ENCODE peak calls at places on chromosomes 5 and 9, in eight cellular contexts. One of them, this sample, is unnamed.

GRCh38 chr5:172816887-172817418 is 17.1 kb upstream of the ERGIC1 start:
- DNase-seq in esophagus muscularis mucosa: no peak
- DNase-seq in stomach: no peak
- DNase-seq in K562: peak; percentile 69
- DNase-seq in upper lobe of left lung: no peak
- DNase-seq in prostate gland: no peak
- DNase-seq in HCT116: no peak
- DNase-seq in transverse colon: no peak
- DNase-seq in this sample: no peak

GRCh38 chr5:57450991-57451876 is 31.4 kb downstream of the ACTBL2 start:
- DNase-seq in stomach: no peak
- DNase-seq in prostate gland: no peak
- DNase-seq in HCT116: no peak
- DNase-seq in transverse colon: no peak
- DNase-seq in K562: no peak
- DNase-seq in esophagus muscularis mucosa: peak; percentile 60
- DNase-seq in upper lobe of left lung: no peak
- DNase-seq in this sample: no peak

GRCh38 chr9:125233678-125234077 is 7.5 kb downstream of the HSPA5 start:
- DNase-seq in transverse colon: no peak
- DNase-seq in upper lobe of left lung: no peak
- DNase-seq in prostate gland: no peak
- DNase-seq in esophagus muscularis mucosa: no peak
- DNase-seq in HCT116: no peak
- DNase-seq in stomach: no peak
- DNase-seq in K562: no peak
- DNase-seq in this sample: no peak

GRCh38 chr5:103014983-103015382 is 105.0 kb downstream of the GIN1 start:
- DNase-seq in stomach: no peak
- DNase-seq in upper lobe of left lung: no peak
- DNase-seq in transverse colon: no peak
- DNase-seq in prostate gland: no peak
- DNase-seq in esophagus muscularis mucosa: no peak
- DNase-seq in HCT116: no peak
- DNase-seq in K562: no peak
- DNase-seq in this sample: no peak

GRCh38 chr5:40717281-40717680 is 37.6 kb downstream of the PTGER4 start:
- DNase-seq in prostate gland: no peak
- DNase-seq in K562: no peak
- DNase-seq in transverse colon: no peak
- DNase-seq in stomach: no peak
- DNase-seq in HCT116: no peak
- DNase-seq in esophagus muscularis mucosa: no peak
- DNase-seq in upper lobe of left lung: no peak
- DNase-seq in this sample: no peak

GRCh38 chr9:113178087-113178486 is 27.3 kb downstream of the SLC31A2 start:
- DNase-seq in esophagus muscularis mucosa: peak; percentile 7
- DNase-seq in upper lobe of left lung: no peak
- DNase-seq in transverse colon: no peak
- DNase-seq in K562: no peak
- DNase-seq in stomach: no peak
- DNase-seq in HCT116: no peak
- DNase-seq in prostate gland: no peak
- DNase-seq in this sample: no peak

GRCh38 chr9:107711528-107711927 is 222.0 kb upstream of the KLF4 start:
- DNase-seq in K562: no peak
- DNase-seq in esophagus muscularis mucosa: no peak
- DNase-seq in prostate gland: no peak
- DNase-seq in transverse colon: peak; percentile 89
- DNase-seq in HCT116: peak; percentile 88
- DNase-seq in upper lobe of left lung: no peak
- DNase-seq in stomach: no peak
- DNase-seq in this sample: peak; percentile 74

GRCh38 chr5:55829956-55830355 is 21.2 kb upstream of the IL31RA start:
- DNase-seq in prostate gland: no peak
- DNase-seq in upper lobe of left lung: no peak
- DNase-seq in transverse colon: no peak
- DNase-seq in K562: no peak
- DNase-seq in esophagus muscularis mucosa: no peak
- DNase-seq in HCT116: no peak
- DNase-seq in stomach: no peak
- DNase-seq in this sample: no peak

GRCh38 chr9:72485821-72486605 is 35.4 kb upstream of the TMC1 start:
- DNase-seq in prostate gland: no peak
- DNase-seq in transverse colon: no peak
- DNase-seq in stomach: no peak
- DNase-seq in upper lobe of left lung: no peak
- DNase-seq in K562: no peak
- DNase-seq in esophagus muscularis mucosa: no peak
- DNase-seq in HCT116: no peak
- DNase-seq in this sample: no peak

GRCh38 chr5:68548959-68549676 is 333.6 kb downstream of the PIK3R1 start:
- DNase-seq in stomach: no peak
- DNase-seq in K562: peak; percentile 37
- DNase-seq in prostate gland: no peak
- DNase-seq in HCT116: no peak
- DNase-seq in esophagus muscularis mucosa: no peak
- DNase-seq in upper lobe of left lung: no peak
- DNase-seq in transverse colon: no peak
- DNase-seq in this sample: no peak

GRCh38 chr9:113536483-113537226 is 73.1 kb downstream of the RGS3 start:
- DNase-seq in HCT116: no peak
- DNase-seq in upper lobe of left lung: no peak
- DNase-seq in K562: no peak
- DNase-seq in prostate gland: no peak
- DNase-seq in stomach: no peak
- DNase-seq in esophagus muscularis mucosa: no peak
- DNase-seq in transverse colon: no peak
- DNase-seq in this sample: peak; percentile 68

GRCh38 chr5:112995764-112996618 is 19.4 kb downstream of the DCP2 start:
- DNase-seq in esophagus muscularis mucosa: peak; percentile 94
- DNase-seq in upper lobe of left lung: no peak
- DNase-seq in transverse colon: peak; percentile 73
- DNase-seq in prostate gland: peak; percentile 65
- DNase-seq in stomach: peak; percentile 75
- DNase-seq in K562: peak; percentile 58
- DNase-seq in HCT116: peak; percentile 42
- DNase-seq in this sample: no peak

GRCh38 chr5:143432658-143433239 is 29.3 kb upstream of the NR3C1 start:
- DNase-seq in stomach: no peak
- DNase-seq in esophagus muscularis mucosa: no peak
- DNase-seq in K562: no peak
- DNase-seq in upper lobe of left lung: no peak
- DNase-seq in prostate gland: no peak
- DNase-seq in transverse colon: no peak
- DNase-seq in HCT116: no peak
- DNase-seq in this sample: no peak

GRCh38 chr5:3852154-3852930 is 256.7 kb downstream of the IRX1 start:
- DNase-seq in K562: no peak
- DNase-seq in stomach: no peak
- DNase-seq in prostate gland: no peak
- DNase-seq in transverse colon: no peak
- DNase-seq in upper lobe of left lung: peak; percentile 49
- DNase-seq in esophagus muscularis mucosa: no peak
- DNase-seq in HCT116: no peak
- DNase-seq in this sample: no peak

GRCh38 chr9:69120380-69121154 is 53.5 kb upstream of the TJP2 start:
- DNase-seq in prostate gland: peak; percentile 95
- DNase-seq in K562: no peak
- DNase-seq in stomach: peak; percentile 97
- DNase-seq in esophagus muscularis mucosa: no peak
- DNase-seq in upper lobe of left lung: peak; percentile 64
- DNase-seq in transverse colon: peak; percentile 95
- DNase-seq in HCT116: peak; percentile 83
- DNase-seq in this sample: peak; percentile 79

GRCh38 chr5:116947691-116948528 is 373.3 kb upstream of the SEMA6A start:
- DNase-seq in prostate gland: peak; percentile 36
- DNase-seq in esophagus muscularis mucosa: no peak
- DNase-seq in transverse colon: peak; percentile 77
- DNase-seq in stomach: peak; percentile 80
- DNase-seq in upper lobe of left lung: no peak
- DNase-seq in K562: peak; percentile 37
- DNase-seq in HCT116: peak; percentile 80
- DNase-seq in this sample: no peak

GRCh38 chr5:83107692-83108410 is 30.5 kb downstream of the XRCC4 start:
- DNase-seq in esophagus muscularis mucosa: no peak
- DNase-seq in upper lobe of left lung: no peak
- DNase-seq in K562: no peak
- DNase-seq in prostate gland: no peak
- DNase-seq in stomach: no peak
- DNase-seq in HCT116: no peak
- DNase-seq in transverse colon: no peak
- DNase-seq in this sample: no peak

GRCh38 chr9:80285325-80285724 is 713.6 kb downstream of the TLE4 start:
- DNase-seq in stomach: no peak
- DNase-seq in prostate gland: no peak
- DNase-seq in esophagus muscularis mucosa: no peak
- DNase-seq in transverse colon: no peak
- DNase-seq in K562: no peak
- DNase-seq in HCT116: no peak
- DNase-seq in upper lobe of left lung: no peak
- DNase-seq in this sample: no peak

GRCh38 chr9:120868339-120868675 is 8.7 kb downstream of the PHF19 start:
- DNase-seq in stomach: no peak
- DNase-seq in K562: no peak
- DNase-seq in upper lobe of left lung: no peak
- DNase-seq in esophagus muscularis mucosa: no peak
- DNase-seq in transverse colon: no peak
- DNase-seq in prostate gland: no peak
- DNase-seq in HCT116: no peak
- DNase-seq in this sample: no peak

GRCh38 chr9:136784249-136784996 is 6.7 kb upstream of the TMEM141 start:
- DNase-seq in esophagus muscularis mucosa: no peak
- DNase-seq in stomach: no peak
- DNase-seq in prostate gland: no peak
- DNase-seq in K562: peak; percentile 61
- DNase-seq in transverse colon: no peak
- DNase-seq in upper lobe of left lung: no peak
- DNase-seq in HCT116: peak; percentile 52
- DNase-seq in this sample: no peak

GRCh38 chr5:159156426-159156835 is 52.9 kb downstream of the RNF145 start:
- DNase-seq in K562: no peak
- DNase-seq in esophagus muscularis mucosa: no peak
- DNase-seq in upper lobe of left lung: no peak
- DNase-seq in HCT116: no peak
- DNase-seq in prostate gland: no peak
- DNase-seq in stomach: no peak
- DNase-seq in transverse colon: no peak
- DNase-seq in this sample: no peak

DNA sequence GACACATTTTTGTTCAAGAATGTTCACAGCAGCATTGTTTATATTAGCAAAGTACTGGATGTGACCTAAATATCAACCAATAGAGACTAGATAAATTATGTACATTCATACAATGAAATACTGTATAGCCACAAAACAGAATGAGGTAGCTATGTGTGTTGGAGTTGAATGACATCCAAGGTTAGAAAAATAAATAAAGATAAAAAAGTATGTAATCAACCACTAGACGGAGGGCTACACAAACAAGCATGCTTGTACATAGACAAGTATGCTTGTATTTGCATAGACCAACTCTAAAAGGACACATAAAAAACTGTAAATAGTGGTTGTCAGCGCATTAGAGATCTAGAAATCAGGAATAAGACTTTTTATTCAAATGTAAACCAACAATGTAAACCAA is 3.0 kb downstream of the FEM1C start:
- DNase-seq in esophagus muscularis mucosa: no peak
- DNase-seq in transverse colon: no peak
- DNase-seq in upper lobe of left lung: no peak
- DNase-seq in stomach: no peak
- DNase-seq in HCT116: no peak
- DNase-seq in K562: no peak
- DNase-seq in prostate gland: no peak
- DNase-seq in this sample: no peak
- H3K4me3 ChIP-seq in esophagus muscularis mucosa: peak overlapping the region; percentile 95
- H3K4me3 ChIP-seq in transverse colon: peak overlapping the region; percentile 90
- H3K4me3 ChIP-seq in upper lobe of left lung: peak overlapping the region; percentile 84
- H3K4me3 ChIP-seq in stomach: peak overlapping the region; percentile 85
- H3K4me3 ChIP-seq in HCT116: no peak overlapping the region
- H3K4me3 ChIP-seq in K562: peak overlapping the region; percentile 84
- H3K4me3 ChIP-seq in prostate gland: peak overlapping the region; percentile 85
- H3K4me3 ChIP-seq in this sample: peak overlapping the region; percentile 79

DNA sequence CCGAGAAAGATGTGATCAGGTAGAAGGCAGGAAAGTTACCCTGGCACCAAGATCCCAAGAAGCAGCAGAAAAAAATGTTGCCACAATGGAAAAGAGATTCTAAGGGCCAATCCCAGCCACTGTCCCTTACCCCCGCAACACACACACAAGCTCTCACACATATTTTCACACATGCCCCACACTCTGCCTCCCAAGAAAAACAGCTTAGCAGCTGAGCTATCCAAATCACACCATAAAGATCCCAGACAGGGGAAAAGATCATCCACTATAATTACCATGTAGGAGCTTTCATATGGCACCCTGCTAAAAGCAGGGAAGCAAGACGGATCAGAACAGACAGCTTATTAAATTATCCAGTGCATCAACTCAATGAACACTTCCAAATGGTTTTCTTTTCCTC is 143.4 kb downstream of the FAM114A2 start:
- DNase-seq in transverse colon: no peak
- DNase-seq in K562: no peak
- DNase-seq in HCT116: no peak
- DNase-seq in stomach: no peak
- DNase-seq in esophagus muscularis mucosa: no peak
- DNase-seq in upper lobe of left lung: no peak
- DNase-seq in prostate gland: no peak
- DNase-seq in this sample: no peak
- TF ChIP-seq POLR2AphosphoS5 in transverse colon: no peak
- TF ChIP-seq POLR2AphosphoS5 in K562: no peak
- TF ChIP-seq POLR2AphosphoS5 in HCT116: no peak
- TF ChIP-seq POLR2AphosphoS5 in stomach: no peak
- TF ChIP-seq POLR2AphosphoS5 in esophagus muscularis mucosa: no peak
- TF ChIP-seq POLR2AphosphoS5 in upper lobe of left lung: no peak
- TF ChIP-seq POLR2AphosphoS5 in prostate gland: no peak
- TF ChIP-seq POLR2AphosphoS5 in this sample: no peak

DNA sequence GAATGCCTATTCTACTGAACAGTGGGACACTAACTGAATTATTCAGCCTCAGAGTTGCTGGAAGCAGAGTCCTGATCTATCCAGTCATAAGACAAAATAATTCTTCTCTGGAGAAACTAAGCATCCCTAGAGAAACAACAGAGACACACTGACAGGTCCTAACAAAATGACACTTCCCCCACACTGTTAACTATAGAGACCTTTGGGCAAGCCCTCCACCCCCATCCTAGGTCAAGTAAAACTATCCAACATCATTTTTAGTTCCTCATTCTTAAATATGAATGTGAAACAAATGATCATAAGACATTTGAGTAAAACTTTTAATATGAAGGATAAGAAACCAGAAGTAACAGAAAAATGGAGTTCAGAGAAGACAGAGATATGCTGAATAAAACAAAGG is 30.9 kb downstream of the CNTLN start:
- DNase-seq in upper lobe of left lung: no peak
- DNase-seq in stomach: no peak
- DNase-seq in prostate gland: no peak
- DNase-seq in K562: no peak
- DNase-seq in esophagus muscularis mucosa: no peak
- DNase-seq in HCT116: no peak
- DNase-seq in transverse colon: no peak
- DNase-seq in this sample: no peak
- H3K36me3 ChIP-seq in upper lobe of left lung: no peaks in the 10 kb centered on the region
- H3K36me3 ChIP-seq in stomach: no peaks in the 10 kb centered on the region
- H3K36me3 ChIP-seq in prostate gland: no peaks in the 10 kb centered on the region
- H3K36me3 ChIP-seq in K562: no peaks in the 10 kb centered on the region
- H3K36me3 ChIP-seq in esophagus muscularis mucosa: no peaks in the 10 kb centered on the region
- H3K36me3 ChIP-seq in HCT116: no peaks in the 10 kb centered on the region
- H3K36me3 ChIP-seq in transverse colon: no peaks in the 10 kb centered on the region
- H3K36me3 ChIP-seq in this sample: no peaks in the 10 kb centered on the region

GRCh38 chr9:98808411-98808815 is 943 bp downstream of the GALNT12 start:
- DNase-seq in esophagus muscularis mucosa: no peak
- DNase-seq in transverse colon: peak; percentile 93
- DNase-seq in upper lobe of left lung: peak; percentile 56
- DNase-seq in HCT116: no peak
- DNase-seq in prostate gland: no peak
- DNase-seq in stomach: peak; percentile 89
- DNase-seq in K562: peak; percentile 61
- DNase-seq in this sample: no peak
- H3K4me3 ChIP-seq in esophagus muscularis mucosa: peak overlapping the region; percentile 75
- H3K4me3 ChIP-seq in transverse colon: peak overlapping the region; percentile 56
- H3K4me3 ChIP-seq in upper lobe of left lung: peak overlapping the region; percentile 65
- H3K4me3 ChIP-seq in HCT116: peak overlapping the region; percentile 68
- H3K4me3 ChIP-seq in prostate gland: peak overlapping the region; percentile 39
- H3K4me3 ChIP-seq in stomach: peak overlapping the region; percentile 57
- H3K4me3 ChIP-seq in K562: peak overlapping the region; percentile 66
- H3K4me3 ChIP-seq in this sample: peak overlapping the region; percentile 59